ENCODE peak calls at places on chromosomes 3 and 15, in eight cellular contexts. One of them, this sample, is unnamed.

GRCh38 chr15:34292591-34292990 is 45.0 kb downstream of the SLC12A6 start:
- DNase-seq in retina: no peak
- DNase-seq in endothelial cell: no peak
- DNase-seq in activated CD8-positive, alpha-beta memory T cell treated with anti-CD3 and anti-CD28 coated beads for 4 hours: no peak
- DNase-seq in fibroblast of lung: no peak
- DNase-seq in HTR-8/SVneo: no peak
- DNase-seq in ELR: no peak
- DNase-seq in nephron progenitor cell: no peak
- DNase-seq in this sample: no peak

GRCh38 chr15:77550275-77551251 is 82.1 kb downstream of the LINGO1 start:
- DNase-seq in retina: no peak
- DNase-seq in endothelial cell: no peak
- DNase-seq in activated CD8-positive, alpha-beta memory T cell treated with anti-CD3 and anti-CD28 coated beads for 4 hours: no peak
- DNase-seq in fibroblast of lung: no peak
- DNase-seq in HTR-8/SVneo: no peak
- DNase-seq in ELR: no peak
- DNase-seq in nephron progenitor cell: peak; percentile 82
- DNase-seq in this sample: peak; percentile 11

GRCh38 chr3:49098429-49098828 is 4.6 kb upstream of the QRICH1 start:
- DNase-seq in retina: no peak
- DNase-seq in endothelial cell: no peak
- DNase-seq in activated CD8-positive, alpha-beta memory T cell treated with anti-CD3 and anti-CD28 coated beads for 4 hours: no peak
- DNase-seq in fibroblast of lung: no peak
- DNase-seq in HTR-8/SVneo: no peak
- DNase-seq in ELR: no peak
- DNase-seq in nephron progenitor cell: no peak
- DNase-seq in this sample: no peak

GRCh38 chr15:67149068-67149841 is 83.9 kb downstream of the SMAD3 start:
- DNase-seq in retina: no peak
- DNase-seq in endothelial cell: no peak
- DNase-seq in activated CD8-positive, alpha-beta memory T cell treated with anti-CD3 and anti-CD28 coated beads for 4 hours: no peak
- DNase-seq in fibroblast of lung: no peak
- DNase-seq in HTR-8/SVneo: no peak
- DNase-seq in ELR: no peak
- DNase-seq in nephron progenitor cell: no peak
- DNase-seq in this sample: peak; percentile 29

GRCh38 chr3:134803051-134803505 is 8.0 kb downstream of the EPHB1 start:
- DNase-seq in retina: no peak
- DNase-seq in endothelial cell: no peak
- DNase-seq in activated CD8-positive, alpha-beta memory T cell treated with anti-CD3 and anti-CD28 coated beads for 4 hours: no peak
- DNase-seq in fibroblast of lung: no peak
- DNase-seq in HTR-8/SVneo: no peak
- DNase-seq in ELR: no peak
- DNase-seq in nephron progenitor cell: no peak
- DNase-seq in this sample: no peak

GRCh38 chr3:128567141-128567540 is 74.1 kb upstream of the GATA2 start:
- DNase-seq in retina: no peak
- DNase-seq in endothelial cell: no peak
- DNase-seq in activated CD8-positive, alpha-beta memory T cell treated with anti-CD3 and anti-CD28 coated beads for 4 hours: no peak
- DNase-seq in fibroblast of lung: no peak
- DNase-seq in HTR-8/SVneo: no peak
- DNase-seq in ELR: no peak
- DNase-seq in nephron progenitor cell: no peak
- DNase-seq in this sample: no peak

GRCh38 chr3:3815206-3815605 is 16.0 kb downstream of the LRRN1 start:
- DNase-seq in retina: no peak
- DNase-seq in endothelial cell: no peak
- DNase-seq in activated CD8-positive, alpha-beta memory T cell treated with anti-CD3 and anti-CD28 coated beads for 4 hours: no peak
- DNase-seq in fibroblast of lung: no peak
- DNase-seq in HTR-8/SVneo: no peak
- DNase-seq in ELR: no peak
- DNase-seq in nephron progenitor cell: no peak
- DNase-seq in this sample: no peak

GRCh38 chr15:69474291-69474690 is 21.7 kb downstream of the RPLP1 start:
- DNase-seq in retina: no peak
- DNase-seq in endothelial cell: no peak
- DNase-seq in activated CD8-positive, alpha-beta memory T cell treated with anti-CD3 and anti-CD28 coated beads for 4 hours: no peak
- DNase-seq in fibroblast of lung: no peak
- DNase-seq in HTR-8/SVneo: no peak
- DNase-seq in ELR: peak; percentile 92
- DNase-seq in nephron progenitor cell: no peak
- DNase-seq in this sample: peak; percentile 84